ENCODE peak calls at places on chromosomes 6 and 20, in four cellular contexts. Z, M, C and B are unnamed samples.

GRCh38 chr6:125859691-125860210 is 69.0 kb downstream of the NCOA7 start:
- DNase-seq in Z (no peak), M (no peak), C (no peak), B (no peak)

GRCh38 chr6:169864148-169865030 is 113.0 kb downstream of the ERMARD start:
- DNase-seq in Z (no peak), M (no peak), C (no peak), B (no peak)

GRCh38 chr20:32898721-32899120 is 40.0 kb downstream of the EFCAB8 start:
- DNase-seq in Z (no peak), M (no peak), C (no peak), B (peak; percentile 49)

GRCh38 chr6:47307362-47308222 is 2.1 kb downstream of the TNFRSF21 start:
- DNase-seq in Z (no peak), M (no peak), C (peak; percentile 46), B (no peak)

GRCh38 chr6:145736854-145737181 is 1.5 kb upstream of the EPM2A start:
- DNase-seq in Z (no peak), M (peak; percentile 72), C (peak; percentile 56), B (peak; percentile 62)

GRCh38 chr6:21340563-21340962 is 253.0 kb upstream of the SOX4 start:
- DNase-seq in Z (no peak), M (peak; percentile 8), C (peak; percentile 50), B (no peak)

GRCh38 chr6:120262354-120262753 is 912.8 kb upstream of the MAN1A1 start:
- DNase-seq in Z (no peak), M (no peak), C (no peak), B (no peak)

GRCh38 chr20:33103561-33103960 is 24.1 kb downstream of the BPIFB4 start:
- DNase-seq in Z (no peak), M (no peak), C (no peak), B (no peak)

GRCh38 chr6:136886110-136886509 is 36.0 kb upstream of the SLC35D3 start:
- DNase-seq in Z (peak; percentile 43), M (no peak), C (no peak), B (no peak)

GRCh38 chr6:151652338-151652737 is 155.1 kb upstream of the ESR1 start:
- DNase-seq in Z (no peak), M (no peak), C (no peak), B (no peak)

GRCh38 chr6:89406157-89406556 is 5.9 kb downstream of the RRAGD start:
- DNase-seq in Z (no peak), M (no peak), C (no peak), B (no peak)

GRCh38 chr6:48036316-48036715 is 74.7 kb downstream of the PTCHD4 start:
- DNase-seq in Z (peak; percentile 18), M (peak; percentile 86), C (no peak), B (peak; percentile 93)

GRCh38 chr6:169215201-169215661 is 38.4 kb downstream of the THBS2 start:
- DNase-seq in Z (no peak), M (peak; percentile 48), C (no peak), B (peak; percentile 32)

GRCh38 chr20:34472246-34472925 is 43.8 kb upstream of the DYNLRB1 start:
- DNase-seq in Z (peak; percentile 23), M (peak; percentile 72), C (peak; percentile 77), B (peak; percentile 59)

GRCh38 chr20:47927944-47928343 is 142.7 kb upstream of the SULF2 start:
- DNase-seq in Z (peak; percentile 59), M (no peak), C (no peak), B (no peak)

GRCh38 chr6:150005761-150006651 is 19.3 kb downstream of the RAET1L start:
- DNase-seq in Z (no peak), M (no peak), C (no peak), B (no peak)

GRCh38 chr6:28758046-28758817 is 165.6 kb downstream of the TRIM27 start:
- DNase-seq in Z (peak; percentile 69), M (peak; percentile 51), C (no peak), B (peak; percentile 22)

GRCh38 chr6:53484409-53485280 is 60.3 kb downstream of the GCLC start:
- DNase-seq in Z (peak; percentile 87), M (peak; percentile 86), C (peak; percentile 84), B (peak; percentile 38)

GRCh38 chr6:167291623-167292300 is 647 bp downstream of the UNC93A start:
- DNase-seq in Z (no peak), M (no peak), C (no peak), B (no peak)

GRCh38 chr6:102619585-102619984 is 1226.1 kb downstream of the GRIK2 start:
- DNase-seq in Z (peak; percentile 5), M (no peak), C (no peak), B (no peak)

GRCh38 chr6:154901856-154902552 is 93.1 kb upstream of the TIAM2 start:
- DNase-seq in Z (no peak), M (no peak), C (no peak), B (no peak)

GRCh38 chr6:28269492-28269891 is 2.5 kb downstream of the ZSCAN26 start:
- DNase-seq in Z (peak; percentile 92), M (peak; percentile 85), C (peak; percentile 75), B (peak; percentile 90)

GRCh38 chr6:3614918-3615317 is 136.6 kb downstream of the PXDC1 start:
- DNase-seq in Z (no peak), M (no peak), C (no peak), B (no peak)

GRCh38 chr6:66731310-66731709 is 1024.3 kb upstream of the EYS start:
- DNase-seq in Z (peak; percentile 52), M (peak; percentile 9), C (no peak), B (no peak)

GRCh38 chr20:50588034-50588736 is 78.0 kb downstream of the PTPN1 start:
- DNase-seq in Z (peak; percentile 86), M (peak; percentile 59), C (peak; percentile 65), B (no peak)

GRCh38 chr6:41723936-41724637 is 11.3 kb downstream of the TFEB start:
- DNase-seq in Z (no peak), M (no peak), C (no peak), B (no peak)

GRCh38 chr20:35311409-35311808 is 19.2 kb upstream of the FAM83C start:
- DNase-seq in Z (peak; percentile 94), M (no peak), C (no peak), B (peak; percentile 64)

GRCh38 chr6:89410231-89411018 is 1.6 kb downstream of the RRAGD start:
- DNase-seq in Z (no peak), M (no peak), C (no peak), B (no peak)

DNA sequence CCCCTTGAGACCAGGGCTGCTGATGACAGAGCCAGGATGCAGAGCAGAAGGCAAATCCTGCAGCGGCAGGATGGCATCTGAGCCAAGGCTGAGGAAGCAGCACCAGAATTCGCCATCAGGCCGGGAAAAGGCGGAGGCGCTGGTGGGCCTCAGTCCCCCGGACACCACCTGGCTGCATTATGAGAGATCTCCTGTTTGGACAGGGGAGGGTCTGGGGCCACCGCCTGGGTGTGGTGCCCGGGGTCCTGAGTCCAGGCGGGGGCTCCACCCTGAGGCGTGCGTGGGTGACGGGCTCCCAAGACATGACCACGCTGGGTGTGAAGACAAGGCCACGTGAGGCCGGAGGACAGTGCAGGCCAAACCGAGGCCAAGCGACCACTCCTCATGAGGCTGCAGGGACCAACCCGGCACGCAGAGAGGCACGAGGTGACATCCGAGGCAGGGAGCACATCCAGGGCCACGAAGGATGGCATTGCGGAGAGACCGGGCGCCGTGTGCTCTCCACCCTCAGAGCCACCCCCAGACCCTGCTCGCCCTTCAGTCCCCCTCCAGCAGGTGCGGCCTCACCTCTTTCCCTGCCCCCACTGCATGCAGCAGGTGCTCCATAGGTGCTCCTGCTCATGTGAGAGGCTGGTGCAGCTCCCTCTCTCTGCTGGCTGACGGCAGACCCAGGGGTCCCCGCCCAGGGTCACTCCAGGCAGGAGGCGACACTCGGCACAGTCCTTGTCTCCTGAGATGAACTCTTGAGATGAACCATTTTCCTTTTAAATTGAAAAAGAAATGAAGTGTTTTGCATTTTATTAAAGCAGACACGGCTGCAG is 33.7 kb upstream of the CHRNA4 start:
- DNase-seq in Z (no peak), M (no peak), C (no peak), B (no peak)
- TF ChIP-seq EZH2 in Z (no peak), M (no peak), C (no peak), B (no peak)

GRCh38 chr6:158910484-158911075 is 89.4 kb downstream of the RSPH3 start:
- DNase-seq in Z (peak; percentile 80), M (no peak), C (no peak), B (peak; percentile 14)
- H3K4me3 ChIP-seq in Z (peak overlapping the region; percentile 62), M (no peak overlapping the region), C (no peak overlapping the region), B (peak overlapping the region; percentile 20)

DNA sequence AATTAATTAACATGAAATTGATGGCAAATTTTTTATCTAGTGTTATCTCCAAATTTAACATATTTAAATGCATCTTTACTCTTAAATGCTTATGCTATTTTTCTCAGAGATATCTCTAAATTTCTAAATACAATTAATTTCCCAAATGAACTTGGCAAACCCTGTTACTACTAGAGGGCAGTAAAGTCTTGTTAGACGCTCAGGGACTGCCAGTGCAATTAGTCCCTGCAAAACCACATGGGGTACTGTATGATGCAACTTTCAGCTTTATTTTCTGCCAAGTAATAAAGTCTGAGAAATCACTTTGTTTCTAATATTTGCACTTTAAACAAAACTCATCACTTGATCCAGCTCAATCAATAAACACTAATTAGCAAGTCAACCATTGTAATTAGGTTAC is 76.0 kb upstream of the ADGRB3 start:
- DNase-seq in Z (peak; percentile 6), M (peak; percentile 77), C (no peak), B (no peak)
- TF ChIP-seq CTCF in Z (no peak), M (peak; percentile 37), C (no peak), B (no peak)

GRCh38 chr20:51800132-51800721 is 2.1 kb downstream of the SALL4 start:
- DNase-seq in Z (peak; percentile 92), M (peak; percentile 39), C (peak; percentile 62), B (no peak)
- TF ChIP-seq EZH2 in Z (no peak), M (no peak), C (no peak), B (peak; percentile 46)